ENCODE peak calls at places on chromosomes 11 and 22, in six cellular contexts. One of them, this sample, is unnamed.
A peak's percentile ranks its signal among the peaks of the same experiment; 100 is the strongest.

GRCh38 chr11:63764712-63765631 is 3.6 kb downstream of the ZFTA start:
- DNase-seq in pancreas: peak; percentile 90
- DNase-seq in GM23338: peak; percentile 68
- DNase-seq in fibroblast of lung: no peak
- DNase-seq in suprapubic skin: no peak
- DNase-seq in HCT116: no peak
- DNase-seq in this sample: no peak

GRCh38 chr11:2094354-2095197 is 44.6 kb downstream of the IGF2 start:
- DNase-seq in HCT116: no peak
- DNase-seq in suprapubic skin: peak; percentile 76
- DNase-seq in GM23338: no peak
- DNase-seq in fibroblast of lung: no peak
- DNase-seq in pancreas: peak; percentile 72
- DNase-seq in this sample: peak; percentile 59

GRCh38 chr11:27740362-27741024 is 40.2 kb upstream of the BDNF start:
- DNase-seq in suprapubic skin: no peak
- DNase-seq in fibroblast of lung: peak; percentile 6
- DNase-seq in GM23338: peak; percentile 73
- DNase-seq in pancreas: no peak
- DNase-seq in HCT116: no peak
- DNase-seq in this sample: no peak

GRCh38 chr22:41561335-41561734 is 525 bp downstream of the CSDC2 start:
- DNase-seq in HCT116: no peak
- DNase-seq in pancreas: no peak
- DNase-seq in suprapubic skin: no peak
- DNase-seq in GM23338: peak; percentile 47
- DNase-seq in fibroblast of lung: peak; percentile 41
- DNase-seq in this sample: no peak

GRCh38 chr11:59102259-59102765 is 4.7 kb upstream of the FAM111B start:
- DNase-seq in pancreas: peak; percentile 71
- DNase-seq in suprapubic skin: peak; percentile 81
- DNase-seq in GM23338: peak; percentile 96
- DNase-seq in fibroblast of lung: peak; percentile 23
- DNase-seq in HCT116: no peak
- DNase-seq in this sample: peak; percentile 81

GRCh38 chr11:76601712-76602111 is 68.8 kb downstream of the LRRC32 start:
- DNase-seq in suprapubic skin: peak; percentile 55
- DNase-seq in GM23338: no peak
- DNase-seq in pancreas: no peak
- DNase-seq in HCT116: no peak
- DNase-seq in fibroblast of lung: no peak
- DNase-seq in this sample: no peak

GRCh38 chr22:19527321-19527721 is 3.1 kb upstream of the CLDN5 start:
- DNase-seq in suprapubic skin: peak; percentile 56
- DNase-seq in pancreas: no peak
- DNase-seq in GM23338: no peak
- DNase-seq in HCT116: no peak
- DNase-seq in fibroblast of lung: no peak
- DNase-seq in this sample: no peak

GRCh38 chr11:115751244-115751643 is 247.0 kb upstream of the CADM1 start:
- DNase-seq in HCT116: no peak
- DNase-seq in fibroblast of lung: no peak
- DNase-seq in pancreas: no peak
- DNase-seq in suprapubic skin: no peak
- DNase-seq in GM23338: no peak
- DNase-seq in this sample: no peak

GRCh38 chr11:102390667-102391449 is 43.8 kb downstream of the BIRC2 start:
- DNase-seq in fibroblast of lung: peak; percentile 55
- DNase-seq in pancreas: peak; percentile 77
- DNase-seq in suprapubic skin: peak; percentile 82
- DNase-seq in HCT116: peak; percentile 42
- DNase-seq in GM23338: peak; percentile 86
- DNase-seq in this sample: no peak

GRCh38 chr11:78188012-78188808 is at the start of gene KCTD21:
- DNase-seq in HCT116: peak; percentile 90
- DNase-seq in fibroblast of lung: peak; percentile 97
- DNase-seq in pancreas: peak; percentile 99
- DNase-seq in GM23338: peak; percentile 99
- DNase-seq in suprapubic skin: peak; percentile 98
- DNase-seq in this sample: peak; percentile 99

GRCh38 chr11:86067230-86068137 is 1.4 kb downstream of the PICALM start:
- DNase-seq in HCT116: no peak
- DNase-seq in suprapubic skin: no peak
- DNase-seq in pancreas: no peak
- DNase-seq in GM23338: no peak
- DNase-seq in fibroblast of lung: no peak
- DNase-seq in this sample: no peak

GRCh38 chr11:34345991-34346480 is 11.8 kb downstream of the ABTB2 start:
- DNase-seq in GM23338: no peak
- DNase-seq in fibroblast of lung: peak; percentile 87
- DNase-seq in suprapubic skin: no peak
- DNase-seq in pancreas: no peak
- DNase-seq in HCT116: no peak
- DNase-seq in this sample: no peak

GRCh38 chr11:117875397-117876048 is 935 bp downstream of the FXYD6 start:
- DNase-seq in suprapubic skin: no peak
- DNase-seq in GM23338: peak; percentile 73
- DNase-seq in HCT116: no peak
- DNase-seq in fibroblast of lung: no peak
- DNase-seq in pancreas: no peak
- DNase-seq in this sample: no peak

GRCh38 chr11:129315781-129316579 is 59.7 kb upstream of the BARX2 start:
- DNase-seq in fibroblast of lung: no peak
- DNase-seq in suprapubic skin: no peak
- DNase-seq in pancreas: peak; percentile 87
- DNase-seq in GM23338: peak; percentile 62
- DNase-seq in HCT116: peak; percentile 32
- DNase-seq in this sample: peak; percentile 81

GRCh38 chr11:110808291-110808690 is 96.1 kb upstream of the ARHGAP20 start:
- DNase-seq in pancreas: no peak
- DNase-seq in HCT116: no peak
- DNase-seq in suprapubic skin: no peak
- DNase-seq in GM23338: no peak
- DNase-seq in fibroblast of lung: no peak
- DNase-seq in this sample: no peak

GRCh38 chr11:17008099-17008498 is 6.1 kb downstream of the PLEKHA7 start:
- DNase-seq in suprapubic skin: peak; percentile 76
- DNase-seq in GM23338: no peak
- DNase-seq in pancreas: peak; percentile 81
- DNase-seq in fibroblast of lung: no peak
- DNase-seq in HCT116: no peak
- DNase-seq in this sample: no peak

GRCh38 chr11:126477526-126478275 is 122.2 kb downstream of the ST3GAL4 start:
- DNase-seq in GM23338: no peak
- DNase-seq in suprapubic skin: no peak
- DNase-seq in fibroblast of lung: no peak
- DNase-seq in HCT116: no peak
- DNase-seq in pancreas: no peak
- DNase-seq in this sample: no peak

GRCh38 chr11:78469905-78470304 is 52.3 kb upstream of the GAB2 start:
- DNase-seq in pancreas: no peak
- DNase-seq in GM23338: no peak
- DNase-seq in suprapubic skin: no peak
- DNase-seq in HCT116: no peak
- DNase-seq in fibroblast of lung: no peak
- DNase-seq in this sample: no peak

GRCh38 chr22:24758164-24758799 is 16.2 kb downstream of the PIWIL3 start:
- DNase-seq in GM23338: peak; percentile 83
- DNase-seq in HCT116: peak; percentile 39
- DNase-seq in pancreas: no peak
- DNase-seq in suprapubic skin: no peak
- DNase-seq in fibroblast of lung: peak; percentile 27
- DNase-seq in this sample: no peak

GRCh38 chr11:71420455-71421241 is 27.5 kb downstream of the DHCR7 start:
- DNase-seq in HCT116: peak; percentile 56
- DNase-seq in GM23338: peak; percentile 88
- DNase-seq in suprapubic skin: no peak
- DNase-seq in fibroblast of lung: peak; percentile 26
- DNase-seq in pancreas: no peak
- DNase-seq in this sample: no peak

GRCh38 chr11:107916671-107917241 is 11.5 kb upstream of the RAB39A start:
- DNase-seq in suprapubic skin: no peak
- DNase-seq in pancreas: no peak
- DNase-seq in GM23338: peak; percentile 73
- DNase-seq in fibroblast of lung: peak; percentile 8
- DNase-seq in HCT116: no peak
- DNase-seq in this sample: no peak

GRCh38 chr22:39454385-39454871 is 2.4 kb upstream of the MGAT3 start:
- DNase-seq in suprapubic skin: no peak
- DNase-seq in fibroblast of lung: peak; percentile 8
- DNase-seq in pancreas: no peak
- DNase-seq in GM23338: no peak
- DNase-seq in HCT116: no peak
- DNase-seq in this sample: no peak

GRCh38 chr22:40533712-40534378 is 102.7 kb downstream of the MRTFA start:
- DNase-seq in GM23338: peak; percentile 66
- DNase-seq in fibroblast of lung: peak; percentile 84
- DNase-seq in HCT116: no peak
- DNase-seq in suprapubic skin: no peak
- DNase-seq in pancreas: no peak
- DNase-seq in this sample: no peak

GRCh38 chr11:120717623-120718022 is 206.1 kb downstream of the GRIK4 start:
- DNase-seq in HCT116: no peak
- DNase-seq in suprapubic skin: peak; percentile 48
- DNase-seq in fibroblast of lung: no peak
- DNase-seq in pancreas: no peak
- DNase-seq in GM23338: no peak
- DNase-seq in this sample: no peak

GRCh38 chr11:44987506-44987905 is 36.8 kb upstream of the TP53I11 start:
- DNase-seq in suprapubic skin: no peak
- DNase-seq in HCT116: no peak
- DNase-seq in fibroblast of lung: no peak
- DNase-seq in GM23338: no peak
- DNase-seq in pancreas: no peak
- DNase-seq in this sample: no peak

GRCh38 chr11:133503776-133504175 is 28.5 kb downstream of the OPCML start:
- DNase-seq in GM23338: no peak
- DNase-seq in HCT116: no peak
- DNase-seq in pancreas: no peak
- DNase-seq in fibroblast of lung: no peak
- DNase-seq in suprapubic skin: no peak
- DNase-seq in this sample: no peak

GRCh38 chr22:36323182-36323854 is 64.4 kb downstream of the MYH9 start:
- DNase-seq in pancreas: peak; percentile 37
- DNase-seq in suprapubic skin: no peak
- DNase-seq in GM23338: no peak
- DNase-seq in fibroblast of lung: peak; percentile 81
- DNase-seq in HCT116: no peak
- DNase-seq in this sample: peak; percentile 79

GRCh38 chr11:110509485-110509884 is 79.7 kb downstream of the FDX1 start:
- DNase-seq in suprapubic skin: no peak
- DNase-seq in pancreas: no peak
- DNase-seq in GM23338: no peak
- DNase-seq in HCT116: no peak
- DNase-seq in fibroblast of lung: no peak
- DNase-seq in this sample: no peak

GRCh38 chr11:73358071-73358470 is 18.1 kb upstream of the RELT start:
- DNase-seq in pancreas: no peak
- DNase-seq in fibroblast of lung: peak; percentile 42
- DNase-seq in HCT116: no peak
- DNase-seq in GM23338: no peak
- DNase-seq in suprapubic skin: no peak
- DNase-seq in this sample: no peak

GRCh38 chr11:121996574-121996973 is 119.4 kb downstream of the BLID start:
- DNase-seq in fibroblast of lung: no peak
- DNase-seq in suprapubic skin: no peak
- DNase-seq in HCT116: no peak
- DNase-seq in GM23338: no peak
- DNase-seq in pancreas: no peak
- DNase-seq in this sample: no peak
- H3K27ac ChIP-seq in fibroblast of lung: no peak overlapping the region
- H3K27ac ChIP-seq in suprapubic skin: no peak overlapping the region
- H3K27ac ChIP-seq in HCT116: no peak overlapping the region
- H3K27ac ChIP-seq in GM23338: no peak overlapping the region
- H3K27ac ChIP-seq in pancreas: no peak overlapping the region
- H3K27ac ChIP-seq in this sample: no peak overlapping the region

GRCh38 chr11:819129-819931 is 616 bp downstream of the PNPLA2 start:
- DNase-seq in suprapubic skin: peak; percentile 97
- DNase-seq in fibroblast of lung: peak; percentile 73
- DNase-seq in pancreas: peak; percentile 97
- DNase-seq in GM23338: peak; percentile 97
- DNase-seq in HCT116: no peak
- DNase-seq in this sample: peak; percentile 97
- TF ChIP-seq CTCF in suprapubic skin: no peak
- TF ChIP-seq CTCF in fibroblast of lung: no peak
- TF ChIP-seq CTCF in pancreas: no peak
- TF ChIP-seq CTCF in GM23338: no peak
- TF ChIP-seq CTCF in HCT116: no peak
- TF ChIP-seq CTCF in this sample: peak; percentile 15

GRCh38 chr11:14587203-14587602 is 56.4 kb upstream of the PDE3B start:
- DNase-seq in fibroblast of lung: no peak
- DNase-seq in suprapubic skin: no peak
- DNase-seq in GM23338: no peak
- DNase-seq in HCT116: no peak
- DNase-seq in pancreas: no peak
- DNase-seq in this sample: no peak
- H3K27ac ChIP-seq in fibroblast of lung: no peak overlapping the region
- H3K27ac ChIP-seq in suprapubic skin: no peak overlapping the region
- H3K27ac ChIP-seq in GM23338: no peak overlapping the region
- H3K27ac ChIP-seq in HCT116: no peak overlapping the region
- H3K27ac ChIP-seq in pancreas: no peak overlapping the region
- H3K27ac ChIP-seq in this sample: no peak overlapping the region

GRCh38 chr22:31661851-31662667 is at the start of gene PISD:
- DNase-seq in HCT116: peak; percentile 96
- DNase-seq in pancreas: peak; percentile 98
- DNase-seq in suprapubic skin: peak; percentile 96
- DNase-seq in GM23338: peak; percentile 98
- DNase-seq in fibroblast of lung: peak; percentile 90
- DNase-seq in this sample: peak; percentile 98
- TF ChIP-seq CTCF in HCT116: no peak
- TF ChIP-seq CTCF in pancreas: no peak
- TF ChIP-seq CTCF in suprapubic skin: no peak
- TF ChIP-seq CTCF in GM23338: no peak
- TF ChIP-seq CTCF in fibroblast of lung: no peak
- TF ChIP-seq CTCF in this sample: no peak

GRCh38 chr22:50256936-50257440 is 4.5 kb downstream of the MAPK12 start:
- DNase-seq in fibroblast of lung: no peak
- DNase-seq in GM23338: no peak
- DNase-seq in suprapubic skin: no peak
- DNase-seq in HCT116: no peak
- DNase-seq in pancreas: no peak
- DNase-seq in this sample: no peak
- H3K27ac ChIP-seq in fibroblast of lung: no peak overlapping the region
- H3K27ac ChIP-seq in GM23338: no peak overlapping the region
- H3K27ac ChIP-seq in suprapubic skin: no peak overlapping the region
- H3K27ac ChIP-seq in HCT116: no peak overlapping the region
- H3K27ac ChIP-seq in pancreas: no peak overlapping the region
- H3K27ac ChIP-seq in this sample: no peak overlapping the region